ENCODE peak calls at places on chromosomes 5 and 9, in seven cellular contexts. S, B, Q, E, G, O and D are unnamed samples.

GRCh38 chr9:72912476-72913381 is 40.1 kb downstream of the ALDH1A1 start:
- DNase-seq in G (no peak), E (no peak), Q (no peak), S (no peak), O (no peak), B (no peak), D (no peak)

GRCh38 chr9:137305060-137305787 is 3.2 kb upstream of the NRARP start:
- DNase-seq in G (peak), Q (no peak), S (no peak), B (no peak), O (peak), E (peak), D (no peak)

GRCh38 chr5:116553366-116553765 is 21.3 kb downstream of the SEMA6A start:
- DNase-seq in B (no peak), E (no peak), Q (no peak), G (peak), S (no peak), O (no peak), D (no peak)

GRCh38 chr5:142857405-142857804 is 87.2 kb downstream of the ARHGAP26 start:
- DNase-seq in E (no peak), G (no peak), O (no peak), S (no peak), B (no peak), Q (no peak), D (no peak)

GRCh38 chr9:89878687-89879086 is 273.9 kb downstream of the GADD45G start:
- DNase-seq in B (no peak), G (peak), S (no peak), Q (no peak), E (peak), O (peak), D (no peak)

GRCh38 chr9:122056484-122056883 is 36.6 kb downstream of the TTLL11 start:
- DNase-seq in B (no peak), G (no peak), S (no peak), E (peak), Q (no peak), O (no peak), D (no peak)

GRCh38 chr5:94335936-94336335 is 282.5 kb downstream of the KIAA0825 start:
- DNase-seq in O (no peak), E (no peak), Q (no peak), S (no peak), G (no peak), B (no peak), D (no peak)

GRCh38 chr5:123937230-123937629 is 425.3 kb downstream of the CSNK1G3 start:
- DNase-seq in S (peak), G (no peak), O (no peak), E (peak), B (peak), Q (no peak), D (no peak)

GRCh38 chr9:83403864-83404263 is 134.3 kb downstream of the FRMD3 start:
- DNase-seq in S (no peak), O (no peak), E (no peak), B (no peak), Q (no peak), G (no peak), D (no peak)

GRCh38 chr9:94826644-94827410 is 100.3 kb downstream of the AOPEP start:
- DNase-seq in O (no peak), G (no peak), S (no peak), E (peak), B (no peak), Q (no peak), D (peak)

GRCh38 chr9:96027271-96028131 is 152.0 kb downstream of the ERCC6L2 start:
- DNase-seq in O (peak), E (peak), B (no peak), Q (no peak), G (no peak), S (no peak), D (no peak)

GRCh38 chr5:2894347-2895135 is 143.1 kb upstream of the IRX2 start:
- DNase-seq in Q (no peak), G (no peak), E (peak), B (no peak), O (no peak), S (no peak), D (no peak)

GRCh38 chr5:87400305-87400899 is 12.3 kb downstream of the CCNH start:
- DNase-seq in O (no peak), G (no peak), E (no peak), S (no peak), B (no peak), Q (no peak), D (no peak)

GRCh38 chr5:181129601-181130000 is 1.4 kb downstream of the OR2V1 start:
- DNase-seq in S (no peak), G (no peak), O (no peak), Q (no peak), B (no peak), E (no peak), D (no peak)

GRCh38 chr5:109905906-109906305 is 216.2 kb downstream of the MAN2A1 start:
- DNase-seq in S (no peak), O (no peak), B (no peak), Q (no peak), E (no peak), G (no peak), D (no peak)

GRCh38 chr5:81420039-81420667 is 26.2 kb upstream of the ACOT12 start:
- DNase-seq in Q (no peak), E (no peak), G (no peak), S (peak), B (peak), O (no peak), D (no peak)

GRCh38 chr9:110912701-110913291 is 125.5 kb downstream of the LPAR1 start:
- DNase-seq in E (no peak), B (no peak), O (no peak), Q (no peak), G (no peak), S (no peak), D (no peak)

GRCh38 chr9:121880343-121880742 is 212.8 kb downstream of the TTLL11 start:
- DNase-seq in G (no peak), E (no peak), Q (no peak), S (no peak), B (no peak), O (no peak), D (no peak)

GRCh38 chr9:22469928-22470544 is 23.4 kb downstream of the DMRTA1 start:
- DNase-seq in O (no peak), G (no peak), S (peak), B (no peak), Q (no peak), E (peak), D (peak)